ENCODE peak calls at places on chromosomes 1 and 21, in seven cellular contexts. F, R, K, J, Q, H and E are unnamed samples.

GRCh38 chr1:200075938-200076546 is 48.5 kb downstream of the NR5A2 start:
- DNase-seq in F (peak; percentile 65), R (no peak), K (no peak), J (no peak), Q (peak; percentile 40), H (no peak), E (peak; percentile 100)

GRCh38 chr1:22930235-22930912 is 42.3 kb downstream of the LACTBL1 start:
- DNase-seq in F (peak; percentile 90), R (peak; percentile 75), K (no peak), J (no peak), Q (peak; percentile 38), H (no peak), E (no peak)

GRCh38 chr1:200345516-200345915 is 64.3 kb downstream of the ZNF281 start:
- DNase-seq in F (no peak), R (no peak), K (no peak), J (no peak), Q (no peak), H (no peak), E (no peak)

GRCh38 chr1:9435854-9436253 is 103.4 kb upstream of the SLC25A33 start:
- DNase-seq in F (no peak), R (no peak), K (no peak), J (no peak), Q (no peak), H (no peak), E (no peak)

GRCh38 chr21:15631342-15631741 is 98.4 kb upstream of the USP25 start:
- DNase-seq in F (peak; percentile 58), R (no peak), K (no peak), J (no peak), Q (no peak), H (no peak), E (peak; percentile 29)

GRCh38 chr1:85372683-85373446 is 92.1 kb downstream of the DDAH1 start:
- DNase-seq in F (no peak), R (no peak), K (no peak), J (no peak), Q (no peak), H (no peak), E (no peak)

GRCh38 chr1:63148825-63149645 is 173.3 kb upstream of the FOXD3 start:
- DNase-seq in F (peak; percentile 61), R (peak; percentile 29), K (no peak), J (no peak), Q (peak; percentile 27), H (no peak), E (no peak)

GRCh38 chr1:189597083-189597482 is 880.6 kb downstream of the BRINP3 start:
- DNase-seq in F (no peak), R (no peak), K (no peak), J (no peak), Q (no peak), H (no peak), E (no peak)

GRCh38 chr1:95435611-95436010 is 201.6 kb downstream of the RWDD3 start:
- DNase-seq in F (no peak), R (no peak), K (no peak), J (no peak), Q (no peak), H (no peak), E (no peak)

GRCh38 chr1:117657949-117658660 is 52.3 kb downstream of the TENT5C start:
- DNase-seq in F (no peak), R (no peak), K (no peak), J (no peak), Q (no peak), H (no peak), E (no peak)

GRCh38 chr1:11394592-11395229 is 84.2 kb upstream of the DISP3 start:
- DNase-seq in F (no peak), R (no peak), K (no peak), J (no peak), Q (no peak), H (no peak), E (no peak)

GRCh38 chr1:148362930-148363810 is 119.9 kb downstream of the PPIAL4G start:
- DNase-seq in F (no peak), R (no peak), K (no peak), J (no peak), Q (no peak), H (no peak), E (no peak)

GRCh38 chr1:110084226-110085078 is 14.0 kb upstream of the ALX3 start:
- DNase-seq in F (peak; percentile 63), R (no peak), K (no peak), J (peak; percentile 19), Q (no peak), H (no peak), E (no peak)

GRCh38 chr1:165403835-165404482 is 41.0 kb downstream of the RXRG start:
- DNase-seq in F (peak; percentile 14), R (peak; percentile 24), K (no peak), J (no peak), Q (peak; percentile 38), H (no peak), E (no peak)